ENCODE peak calls at places on chromosome X, in seven cellular contexts. C is nephron progenitor cell; K is AML-193; F is posterior vena cava; D is PC-3; X is left ventricle myocardium superior; H is CD8-positive, alpha-beta memory T cell. P is an unnamed sample.

GRCh38 chrX:129958814-129959492 is 23.5 kb upstream of the BCORL1 start:
- DNase-seq in F (no peak), X (no peak), K (no peak), C (no peak), H (no peak), D (no peak), P (no peak)

GRCh38 chrX:9135901-9136510 is 102.1 kb upstream of the FAM9B start:
- DNase-seq in F (no peak), D (no peak), C (no peak), H (no peak), K (no peak), X (no peak), P (no peak)

GRCh38 chrX:74419861-74420193 is 1.5 kb upstream of the SLC16A2 start:
- DNase-seq in D (peak), F (no peak), X (no peak), C (no peak), H (no peak), K (no peak), P (no peak)

GRCh38 chrX:49147907-49148306 is 14.7 kb upstream of the MAGIX start:
- DNase-seq in X (no peak), H (no peak), K (no peak), F (no peak), D (no peak), C (no peak), P (no peak)

GRCh38 chrX:45619290-45619689 is 418.6 kb upstream of the DIPK2B start:
- DNase-seq in F (no peak), C (no peak), D (no peak), H (no peak), K (no peak), X (no peak), P (no peak)

GRCh38 chrX:53445977-53446376 is 11.8 kb upstream of the HSD17B10 start:
- DNase-seq in X (peak), D (peak), K (peak), H (peak), F (no peak), C (peak), P (peak)

GRCh38 chrX:19776753-19777152 is 110.6 kb downstream of the SH3KBP1 start:
- DNase-seq in F (no peak), D (no peak), K (no peak), H (peak), X (no peak), C (no peak), P (no peak)

GRCh38 chrX:119502727-119503483 is 34.7 kb downstream of the SLC25A5 start:
- DNase-seq in H (peak), K (no peak), D (peak), X (no peak), F (peak), C (no peak), P (no peak)

GRCh38 chrX:11059923-11060322 is 51.2 kb upstream of the HCCS start:
- DNase-seq in H (no peak), X (no peak), D (peak), C (no peak), F (no peak), K (no peak), P (no peak)

GRCh38 chrX:105471597-105471996 is 251.1 kb upstream of the TEX13A start:
- DNase-seq in H (no peak), D (peak), X (no peak), K (no peak), F (no peak), C (no peak), P (no peak)

GRCh38 chrX:54473993-54474859 is 21.8 kb downstream of the FGD1 start:
- DNase-seq in H (no peak), F (no peak), K (no peak), C (no peak), X (no peak), D (peak), P (no peak)

GRCh38 chrX:74178536-74178935 is 125.4 kb upstream of the ZCCHC13 start:
- DNase-seq in F (no peak), C (peak), D (no peak), H (no peak), K (no peak), X (peak), P (no peak)

GRCh38 chrX:10795721-10796120 is 175.3 kb upstream of the MID1 start:
- DNase-seq in F (no peak), K (no peak), X (no peak), C (no peak), H (no peak), D (no peak), P (no peak)

GRCh38 chrX:17967888-17968287 is 106.8 kb upstream of the RAI2 start:
- DNase-seq in D (no peak), K (no peak), C (no peak), X (no peak), F (no peak), H (no peak), P (no peak)

GRCh38 chrX:1542994-1543725 is 6.2 kb upstream of the P2RY8 start:
- DNase-seq in X (no peak), C (no peak), K (no peak), F (peak), H (no peak), D (no peak), P (no peak)